ENCODE peak calls at places on chromosomes 3 and 15, in six cellular contexts. One of them, this sample, is unnamed.

GRCh38 chr3:46707601-46708011 is 6.4 kb downstream of the TMIE start:
- DNase-seq in H9: no peak
- DNase-seq in H1: no peak
- DNase-seq in neuronal stem cell: no peak
- DNase-seq in IMR-90: no peak
- DNase-seq in mesenchymal stem cell: no peak
- DNase-seq in this sample: no peak

GRCh38 chr15:68608206-68608843 is 29.5 kb downstream of the CORO2B start:
- DNase-seq in IMR-90: peak; percentile 19
- DNase-seq in mesenchymal stem cell: no peak
- DNase-seq in neuronal stem cell: no peak
- DNase-seq in H9: peak; percentile 50
- DNase-seq in H1: no peak
- DNase-seq in this sample: no peak

GRCh38 chr3:8460815-8461482 is 40.7 kb upstream of the LMCD1 start:
- DNase-seq in H1: no peak
- DNase-seq in mesenchymal stem cell: peak; percentile 51
- DNase-seq in IMR-90: peak; percentile 72
- DNase-seq in H9: no peak
- DNase-seq in neuronal stem cell: no peak
- DNase-seq in this sample: no peak

GRCh38 chr3:115658337-115659181 is 35.2 kb downstream of the GAP43 start:
- DNase-seq in H1: peak; percentile 77
- DNase-seq in mesenchymal stem cell: peak; percentile 82
- DNase-seq in H9: peak; percentile 86
- DNase-seq in IMR-90: peak; percentile 82
- DNase-seq in neuronal stem cell: peak; percentile 83
- DNase-seq in this sample: peak; percentile 48

GRCh38 chr3:38107911-38108648 is 28.8 kb downstream of the ACAA1 start:
- DNase-seq in mesenchymal stem cell: no peak
- DNase-seq in H9: peak; percentile 18
- DNase-seq in IMR-90: no peak
- DNase-seq in H1: no peak
- DNase-seq in neuronal stem cell: no peak
- DNase-seq in this sample: no peak

GRCh38 chr15:59327942-59328341 is 44.7 kb downstream of the MYO1E start:
- DNase-seq in H1: peak; percentile 40
- DNase-seq in H9: no peak
- DNase-seq in mesenchymal stem cell: no peak
- DNase-seq in neuronal stem cell: no peak
- DNase-seq in IMR-90: no peak
- DNase-seq in this sample: no peak

GRCh38 chr3:50170689-50171088 is 15.6 kb downstream of the SEMA3F start:
- DNase-seq in H1: no peak
- DNase-seq in neuronal stem cell: no peak
- DNase-seq in H9: no peak
- DNase-seq in IMR-90: peak; percentile 90
- DNase-seq in mesenchymal stem cell: peak; percentile 76
- DNase-seq in this sample: no peak

GRCh38 chr3:64438837-64439236 is 213.6 kb upstream of the PRICKLE2 start:
- DNase-seq in mesenchymal stem cell: no peak
- DNase-seq in IMR-90: no peak
- DNase-seq in H1: no peak
- DNase-seq in H9: no peak
- DNase-seq in neuronal stem cell: no peak
- DNase-seq in this sample: no peak

GRCh38 chr15:60043744-60044435 is 39.8 kb downstream of the FOXB1 start:
- DNase-seq in H1: no peak
- DNase-seq in neuronal stem cell: no peak
- DNase-seq in H9: no peak
- DNase-seq in IMR-90: no peak
- DNase-seq in mesenchymal stem cell: no peak
- DNase-seq in this sample: no peak

GRCh38 chr15:58179741-58180381 is 41.7 kb downstream of the AQP9 start:
- DNase-seq in IMR-90: peak; percentile 19
- DNase-seq in H9: no peak
- DNase-seq in H1: no peak
- DNase-seq in neuronal stem cell: no peak
- DNase-seq in mesenchymal stem cell: no peak
- DNase-seq in this sample: no peak

GRCh38 chr3:184503647-184504046 is 57.9 kb upstream of the EPHB3 start:
- DNase-seq in H9: no peak
- DNase-seq in IMR-90: no peak
- DNase-seq in H1: no peak
- DNase-seq in mesenchymal stem cell: no peak
- DNase-seq in neuronal stem cell: no peak
- DNase-seq in this sample: no peak

GRCh38 chr3:142886938-142887337 is 1.9 kb downstream of the PCOLCE2 start:
- DNase-seq in neuronal stem cell: no peak
- DNase-seq in mesenchymal stem cell: peak; percentile 48
- DNase-seq in H9: no peak
- DNase-seq in H1: no peak
- DNase-seq in IMR-90: peak; percentile 50
- DNase-seq in this sample: peak; percentile 14

GRCh38 chr3:13647314-13648059 is 98.6 kb downstream of the FBLN2 start:
- DNase-seq in mesenchymal stem cell: peak; percentile 12
- DNase-seq in H1: no peak
- DNase-seq in IMR-90: peak; percentile 22
- DNase-seq in neuronal stem cell: no peak
- DNase-seq in H9: no peak
- DNase-seq in this sample: peak; percentile 47

GRCh38 chr3:128317101-128317697 is 149.5 kb downstream of the DNAJB8 start:
- DNase-seq in IMR-90: no peak
- DNase-seq in mesenchymal stem cell: no peak
- DNase-seq in neuronal stem cell: no peak
- DNase-seq in H1: peak; percentile 22
- DNase-seq in H9: peak; percentile 23
- DNase-seq in this sample: no peak

GRCh38 chr3:13299531-13300155 is 120.5 kb downstream of the NUP210 start:
- DNase-seq in neuronal stem cell: no peak
- DNase-seq in mesenchymal stem cell: no peak
- DNase-seq in H1: no peak
- DNase-seq in H9: no peak
- DNase-seq in IMR-90: no peak
- DNase-seq in this sample: no peak

GRCh38 chr15:27587810-27588209 is 511.3 kb downstream of the OCA2 start:
- DNase-seq in mesenchymal stem cell: no peak
- DNase-seq in H9: peak; percentile 95
- DNase-seq in H1: peak; percentile 79
- DNase-seq in neuronal stem cell: peak; percentile 30
- DNase-seq in IMR-90: no peak
- DNase-seq in this sample: no peak

GRCh38 chr3:177262396-177262795 is 65.1 kb upstream of the TBL1XR1 start:
- DNase-seq in H1: no peak
- DNase-seq in IMR-90: peak; percentile 40
- DNase-seq in mesenchymal stem cell: peak; percentile 18
- DNase-seq in H9: peak; percentile 42
- DNase-seq in neuronal stem cell: no peak
- DNase-seq in this sample: no peak

GRCh38 chr3:139388961-139389551 is 391 bp downstream of the COPB2 start:
- DNase-seq in mesenchymal stem cell: peak; percentile 28
- DNase-seq in IMR-90: no peak
- DNase-seq in H9: no peak
- DNase-seq in neuronal stem cell: peak; percentile 2
- DNase-seq in H1: no peak
- DNase-seq in this sample: no peak

GRCh38 chr15:29242466-29243242 is 27.0 kb downstream of the NSMCE3 start:
- DNase-seq in H9: no peak
- DNase-seq in mesenchymal stem cell: no peak
- DNase-seq in IMR-90: peak; percentile 19
- DNase-seq in H1: no peak
- DNase-seq in neuronal stem cell: no peak
- DNase-seq in this sample: no peak

DNA sequence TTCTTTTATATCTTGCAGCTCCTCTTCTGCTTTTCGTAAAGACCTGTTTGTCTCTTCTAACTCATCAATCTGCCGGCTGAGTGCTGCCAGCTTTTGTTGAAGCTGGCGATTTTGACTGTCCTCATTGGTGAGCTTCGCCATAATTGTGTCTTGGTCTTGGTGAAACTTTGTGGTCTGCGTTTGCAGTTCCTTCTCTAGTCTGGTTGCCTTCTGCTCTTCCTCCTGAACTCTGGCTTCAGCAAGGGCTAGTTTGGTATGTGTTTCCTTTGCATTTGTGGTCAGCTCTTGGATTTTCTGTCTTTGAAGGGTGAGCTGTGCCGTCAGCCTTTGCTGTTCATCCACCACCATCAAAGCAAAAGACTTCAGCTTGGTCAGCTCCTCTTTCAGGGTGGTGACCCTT is 32.9 kb downstream of the CMSS1 start:
- DNase-seq in mesenchymal stem cell: no peak
- DNase-seq in neuronal stem cell: no peak
- DNase-seq in H1: no peak
- DNase-seq in IMR-90: no peak
- DNase-seq in H9: no peak
- DNase-seq in this sample: no peak
- H4K8ac ChIP-seq in mesenchymal stem cell: no peak overlapping the region
- H4K8ac ChIP-seq in neuronal stem cell: no peak overlapping the region
- H4K8ac ChIP-seq in H1: no peak overlapping the region
- H4K8ac ChIP-seq in IMR-90: no peak overlapping the region
- H4K8ac ChIP-seq in H9: no peak overlapping the region
- H4K8ac ChIP-seq in this sample: no peak overlapping the region

DNA sequence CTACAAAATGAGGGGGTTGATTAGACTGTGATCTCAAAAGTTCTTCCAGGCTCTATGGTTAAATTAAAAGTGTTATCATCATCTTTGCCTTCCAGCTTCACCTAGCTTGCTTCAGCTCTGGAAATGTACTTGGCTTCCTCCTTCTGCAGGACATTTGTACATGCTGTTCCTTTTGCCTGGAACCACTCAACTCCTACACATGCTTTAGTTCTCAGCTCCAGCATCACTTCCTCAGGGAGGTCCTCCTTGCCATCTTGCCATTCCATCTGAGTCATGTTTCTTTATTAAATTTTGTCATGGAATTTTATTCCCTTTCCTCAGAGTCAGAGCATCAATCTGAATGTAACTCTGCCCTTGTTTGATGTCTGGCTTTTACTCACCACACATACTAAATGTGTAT is 158.6 kb upstream of the FEZF2 start:
- DNase-seq in H1: no peak
- DNase-seq in IMR-90: no peak
- DNase-seq in H9: no peak
- DNase-seq in mesenchymal stem cell: no peak
- DNase-seq in neuronal stem cell: no peak
- DNase-seq in this sample: no peak
- H3K9ac ChIP-seq in H1: no peak overlapping the region
- H3K9ac ChIP-seq in IMR-90: no peak overlapping the region
- H3K9ac ChIP-seq in H9: no peak overlapping the region
- H3K9ac ChIP-seq in mesenchymal stem cell: no peak overlapping the region
- H3K9ac ChIP-seq in neuronal stem cell: no peak overlapping the region
- H3K9ac ChIP-seq in this sample: no peak overlapping the region

GRCh38 chr3:31579828-31580227 is 47.1 kb downstream of the STT3B start:
- DNase-seq in H9: no peak
- DNase-seq in H1: no peak
- DNase-seq in IMR-90: no peak
- DNase-seq in mesenchymal stem cell: no peak
- DNase-seq in neuronal stem cell: no peak
- DNase-seq in this sample: no peak
- H2AFZ ChIP-seq in H9: no peak overlapping the region
- H2AFZ ChIP-seq in H1: no peak overlapping the region
- H2AFZ ChIP-seq in IMR-90: no peak overlapping the region
- H2AFZ ChIP-seq in mesenchymal stem cell: no peak overlapping the region
- H2AFZ ChIP-seq in neuronal stem cell: no peak overlapping the region
- H2AFZ ChIP-seq in this sample: no peak overlapping the region

GRCh38 chr3:24164967-24165366 is 219.9 kb downstream of the NR1D2 start:
- DNase-seq in neuronal stem cell: no peak
- DNase-seq in IMR-90: no peak
- DNase-seq in H1: no peak
- DNase-seq in mesenchymal stem cell: no peak
- DNase-seq in H9: no peak
- DNase-seq in this sample: peak; percentile 40

GRCh38 chr3:24158756-24159155 is 213.7 kb downstream of the NR1D2 start:
- DNase-seq in H9: no peak
- DNase-seq in neuronal stem cell: no peak
- DNase-seq in H1: no peak
- DNase-seq in mesenchymal stem cell: no peak
- DNase-seq in IMR-90: no peak
- DNase-seq in this sample: no peak

GRCh38 chr3:24165583-24165982 is 220.5 kb downstream of the NR1D2 start:
- DNase-seq in IMR-90: no peak
- DNase-seq in neuronal stem cell: no peak
- DNase-seq in mesenchymal stem cell: no peak
- DNase-seq in H1: no peak
- DNase-seq in H9: no peak
- DNase-seq in this sample: no peak

GRCh38 chr3:24160424-24160823 is 215.3 kb downstream of the NR1D2 start:
- DNase-seq in H9: peak; percentile 57
- DNase-seq in H1: peak; percentile 53
- DNase-seq in mesenchymal stem cell: peak; percentile 43
- DNase-seq in neuronal stem cell: peak; percentile 27
- DNase-seq in IMR-90: peak; percentile 29
- DNase-seq in this sample: no peak

GRCh38 chr3:24161841-24162240 is 216.8 kb downstream of the NR1D2 start:
- DNase-seq in IMR-90: peak; percentile 12
- DNase-seq in mesenchymal stem cell: peak; percentile 37
- DNase-seq in H1: no peak
- DNase-seq in H9: peak; percentile 55
- DNase-seq in neuronal stem cell: no peak
- DNase-seq in this sample: peak; percentile 83
- H4K8ac ChIP-seq in IMR-90: no peak overlapping the region
- H4K8ac ChIP-seq in mesenchymal stem cell: no peak overlapping the region
- H4K8ac ChIP-seq in H1: no peak overlapping the region
- H4K8ac ChIP-seq in H9: no peak overlapping the region
- H4K8ac ChIP-seq in neuronal stem cell: no peak overlapping the region
- H4K8ac ChIP-seq in this sample: no peak overlapping the region

GRCh38 chr3:4721511-4721911 is 228.4 kb downstream of the ITPR1 start:
- DNase-seq in H9: no peak
- DNase-seq in mesenchymal stem cell: peak; percentile 76
- DNase-seq in IMR-90: peak; percentile 95
- DNase-seq in H1: no peak
- DNase-seq in neuronal stem cell: no peak
- DNase-seq in this sample: peak; percentile 79
- H3K9ac ChIP-seq in H9: no peak overlapping the region
- H3K9ac ChIP-seq in mesenchymal stem cell: peak overlapping the region; percentile 72
- H3K9ac ChIP-seq in IMR-90: no peak overlapping the region
- H3K9ac ChIP-seq in H1: no peak overlapping the region
- H3K9ac ChIP-seq in neuronal stem cell: no peak overlapping the region
- H3K9ac ChIP-seq in this sample: no peak overlapping the region

GRCh38 chr3:160622263-160623045 is 54.5 kb upstream of the ARL14 start:
- DNase-seq in neuronal stem cell: no peak
- DNase-seq in H9: no peak
- DNase-seq in IMR-90: no peak
- DNase-seq in H1: no peak
- DNase-seq in mesenchymal stem cell: peak; percentile 15
- DNase-seq in this sample: peak; percentile 67
- H2AFZ ChIP-seq in neuronal stem cell: no peak overlapping the region
- H2AFZ ChIP-seq in H9: no peak overlapping the region
- H2AFZ ChIP-seq in IMR-90: no peak overlapping the region
- H2AFZ ChIP-seq in H1: peak overlapping the region; percentile 73
- H2AFZ ChIP-seq in mesenchymal stem cell: no peak overlapping the region
- H2AFZ ChIP-seq in this sample: no peak overlapping the region